ENCODE peak calls at places on chromosomes 16 and 17, in seven cellular contexts. M is stimulated activated effector memory CD8-positive, alpha-beta T cell treated with anti-CD3 and anti-CD28 coated beads, Interleukin-12 subunit alpha, Interleukin-12 subunit beta, amount 100 ng/mL, for 72 hours; Q is right cardiac atrium; S is A549; I is CD4-positive, CD25-positive, alpha-beta regulatory T cell; P is activated CD8-positive, alpha-beta memory T cell treated with anti-CD3 and anti-CD28 coated beads, Interleukin-2, amount 10 ng/mL, durations not matched to agents 7 days and 5 days; E is stimulated activated naive CD8-positive, alpha-beta T cell treated with anti-CD3 and anti-CD28 coated beads, Interleukin-15, amount 100 ng/mL, for 72 hours. X is an unnamed sample.

GRCh38 chr17:36599546-36600250 is 1.7 kb upstream of the MRM1 start:
- ATAC-seq in M (no peak), Q (no peak), S (no peak), I (no peak), P (no peak), E (no peak), X (no peak)

GRCh38 chr16:68270353-68270752 is 6.0 kb downstream of the SLC7A6 start:
- ATAC-seq in M (peak), Q (no peak), S (no peak), I (no peak), P (peak), E (peak), X (peak)

GRCh38 chr16:64589836-64590235 is 532.0 kb downstream of the CDH11 start:
- ATAC-seq in M (no peak), Q (no peak), S (no peak), I (no peak), P (no peak), E (no peak), X (no peak)

GRCh38 chr16:77721752-77722314 is 481 bp upstream of the NUDT7 start:
- ATAC-seq in M (peak), Q (no peak), S (peak), I (peak), P (peak), E (peak), X (peak)

GRCh38 chr16:70463235-70463634 is 8.8 kb downstream of the FCSK start:
- ATAC-seq in M (no peak), Q (no peak), S (no peak), I (no peak), P (no peak), E (no peak), X (no peak)

GRCh38 chr17:55531053-55531728 is 19.9 kb upstream of the SMIM36 start:
- ATAC-seq in M (no peak), Q (no peak), S (no peak), I (no peak), P (no peak), E (no peak), X (no peak)

GRCh38 chr16:85390511-85391174 is 222.5 kb upstream of the GSE1 start:
- ATAC-seq in M (no peak), Q (peak), S (peak), I (no peak), P (no peak), E (no peak), X (no peak)

GRCh38 chr17:50640701-50641338 is 6.1 kb downstream of the ABCC3 start:
- ATAC-seq in M (no peak), Q (peak), S (no peak), I (no peak), P (no peak), E (no peak), X (no peak)

GRCh38 chr17:71496552-71496951 is 624.3 kb upstream of the SOX9 start:
- ATAC-seq in M (no peak), Q (no peak), S (no peak), I (no peak), P (no peak), E (no peak), X (no peak)

GRCh38 chr17:50904522-50905459 is 38.6 kb upstream of the TOB1 start:
- ATAC-seq in M (peak), Q (peak), S (peak), I (peak), P (peak), E (peak), X (no peak)

GRCh38 chr17:55093358-55093757 is 124.8 kb downstream of the STXBP4 start:
- ATAC-seq in M (no peak), Q (no peak), S (no peak), I (no peak), P (no peak), E (no peak), X (no peak)

X was measured in activated T-helper 17 cell treated with anti-CD3 and anti-CD28 coated beads, Interleukin-2, amount 50 U/mL, for 72 hours.